ENCODE peak calls at places on chromosomes 2 and 18, in seven cellular contexts. I, Z, N, U, O, C and M are unnamed samples.
A peak's percentile ranks its signal among the peaks of the same experiment; 100 is the strongest.

GRCh38 chr2:218805627-218806026 is 23.7 kb downstream of the CYP27A1 start:
- DNase-seq in O (peak; percentile 24), I (no peak), U (no peak), N (no peak), C (no peak), Z (no peak), M (no peak)

GRCh38 chr2:20173496-20174402 is 51.2 kb downstream of the SDC1 start:
- DNase-seq in O (no peak), U (no peak), I (no peak), Z (no peak), C (peak; percentile 39), N (no peak), M (no peak)

GRCh38 chr2:149692837-149693518 is 105.4 kb upstream of the MMADHC start:
- DNase-seq in U (no peak), I (no peak), O (no peak), N (no peak), Z (no peak), C (no peak), M (no peak)

GRCh38 chr2:103009861-103010260 is 248.0 kb downstream of the TMEM182 start:
- DNase-seq in O (no peak), N (peak; percentile 64), Z (no peak), C (no peak), I (no peak), U (no peak), M (no peak)

GRCh38 chr2:146826388-146826787 is 1018.4 kb upstream of the ACVR2A start:
- DNase-seq in U (no peak), Z (no peak), N (no peak), C (no peak), I (no peak), O (no peak), M (no peak)

GRCh38 chr18:67509711-67510110 is 6.8 kb downstream of the DSEL start:
- DNase-seq in O (no peak), U (no peak), C (no peak), I (no peak), N (no peak), Z (no peak), M (no peak)

GRCh38 chr2:222751821-222752719 is 80.6 kb downstream of the MOGAT1 start:
- DNase-seq in U (no peak), O (no peak), Z (no peak), C (no peak), N (no peak), I (no peak), M (no peak)

GRCh38 chr2:28702415-28702859 is 49.2 kb upstream of the PPP1CB start:
- DNase-seq in N (no peak), U (no peak), Z (no peak), C (no peak), I (peak; percentile 18), O (no peak), M (no peak)

GRCh38 chr2:174121178-174121577 is 127.2 kb downstream of the OLA1 start:
- DNase-seq in N (no peak), U (no peak), I (no peak), C (no peak), O (no peak), Z (no peak), M (no peak)

GRCh38 chr2:118121101-118121500 is 32.8 kb downstream of the INSIG2 start:
- DNase-seq in O (peak; percentile 67), Z (no peak), U (no peak), I (no peak), N (no peak), C (no peak), M (no peak)

GRCh38 chr2:120887844-120888243 is 152.2 kb downstream of the GLI2 start:
- DNase-seq in C (no peak), N (no peak), U (peak; percentile 30), I (no peak), O (no peak), Z (no peak), M (no peak)

GRCh38 chr2:234772775-234773064 is 179.1 kb upstream of the SH3BP4 start:
- DNase-seq in N (no peak), U (no peak), Z (no peak), I (no peak), C (no peak), O (no peak), M (no peak)

GRCh38 chr2:233453111-233453915 is 99.0 kb downstream of the DGKD start:
- DNase-seq in N (no peak), I (no peak), C (peak; percentile 36), O (no peak), U (no peak), Z (peak; percentile 37), M (no peak)

GRCh38 chr2:227106845-227107759 is 56.9 kb downstream of the COL4A4 start:
- DNase-seq in C (no peak), I (peak; percentile 5), N (peak; percentile 55), Z (no peak), O (peak; percentile 81), U (peak; percentile 55), M (peak; percentile 15)

GRCh38 chr18:75248426-75249191 is 38.0 kb downstream of the TSHZ1 start:
- DNase-seq in O (no peak), I (no peak), Z (no peak), N (no peak), U (peak; percentile 86), C (no peak), M (no peak)

GRCh38 chr18:74524097-74524496 is 10.2 kb upstream of the CNDP1 start:
- DNase-seq in N (no peak), O (no peak), U (peak; percentile 34), C (no peak), I (peak; percentile 30), Z (peak; percentile 37), M (no peak)

GRCh38 chr2:149449017-149449416 is 118.6 kb downstream of the LYPD6 start:
- DNase-seq in C (no peak), N (no peak), U (no peak), I (no peak), O (no peak), Z (no peak), M (no peak)

GRCh38 chr2:173854840-173855239 is 110.3 kb downstream of the SP3 start:
- DNase-seq in U (no peak), I (no peak), O (peak; percentile 61), C (no peak), N (peak; percentile 36), Z (no peak), M (no peak)

GRCh38 chr18:6627621-6628020 is 101.9 kb upstream of the ARHGAP28 start:
- DNase-seq in Z (no peak), I (no peak), C (no peak), O (no peak), U (no peak), N (no peak), M (no peak)

GRCh38 chr2:46351388-46352141 is 54.4 kb downstream of the EPAS1 start:
- DNase-seq in I (no peak), O (no peak), N (no peak), Z (no peak), U (no peak), C (no peak), M (no peak)

GRCh38 chr2:216664593-216665034 is 30.7 kb downstream of the IGFBP5 start:
- DNase-seq in O (peak; percentile 49), I (no peak), C (no peak), U (no peak), N (peak; percentile 48), Z (no peak), M (no peak)

GRCh38 chr2:187552959-187553681 is 1.1 kb downstream of the TFPI start:
- DNase-seq in C (no peak), O (peak; percentile 76), N (peak; percentile 87), I (no peak), Z (no peak), U (no peak), M (no peak)

GRCh38 chr2:227267406-227268115 is 57.5 kb upstream of the MFF start:
- DNase-seq in C (no peak), Z (no peak), O (peak; percentile 68), U (no peak), N (no peak), I (peak; percentile 2), M (no peak)

GRCh38 chr2:179341152-179341866 is 76.7 kb upstream of the SESTD1 start:
- DNase-seq in O (no peak), C (no peak), I (no peak), Z (no peak), N (no peak), U (no peak), M (no peak)

GRCh38 chr2:30305235-30305634 is 73.9 kb downstream of the LBH start:
- DNase-seq in O (no peak), Z (no peak), U (no peak), I (no peak), C (no peak), N (peak; percentile 80), M (no peak)

GRCh38 chr2:134144651-134145050 is 109.2 kb upstream of the MGAT5 start:
- DNase-seq in N (no peak), C (no peak), U (no peak), I (no peak), O (no peak), Z (no peak), M (no peak)

GRCh38 chr2:172643142-172643541 is 87.3 kb downstream of the PDK1 start:
- DNase-seq in Z (no peak), O (peak; percentile 53), U (no peak), N (peak; percentile 92), I (no peak), C (no peak), M (no peak)

GRCh38 chr2:84654414-84654813 is 138.1 kb downstream of the DNAH6 start:
- DNase-seq in Z (no peak), U (no peak), N (no peak), O (no peak), I (no peak), C (no peak), M (no peak)

GRCh38 chr2:128277961-128278681 is 40.5 kb downstream of the HS6ST1 start:
- DNase-seq in N (no peak), I (no peak), O (no peak), Z (peak; percentile 62), C (peak; percentile 59), U (no peak), M (no peak)

GRCh38 chr2:47223980-47224379 is 68.9 kb upstream of the STPG4 start:
- DNase-seq in Z (no peak), N (no peak), U (no peak), I (no peak), C (no peak), O (no peak), M (no peak)

GRCh38 chr2:241658296-241658695 is 20.8 kb downstream of the ATG4B start:
- DNase-seq in I (no peak), Z (no peak), C (no peak), O (no peak), U (no peak), N (no peak), M (no peak)

GRCh38 chr2:26721267-26722032 is 28.9 kb downstream of the KCNK3 start:
- DNase-seq in N (no peak), O (no peak), U (no peak), C (no peak), Z (no peak), I (no peak), M (peak; percentile 73)

GRCh38 chr18:23384778-23385736 is 68.0 kb upstream of the RIOK3 start:
- DNase-seq in I (no peak), Z (no peak), C (no peak), U (no peak), N (no peak), O (no peak), M (no peak)

GRCh38 chr2:3959372-3959771 is 256.0 kb downstream of the DCDC2C start:
- DNase-seq in U (peak; percentile 66), N (peak; percentile 23), Z (no peak), C (no peak), I (no peak), O (peak; percentile 46), M (peak; percentile 44)

GRCh38 chr2:235544687-235544965 is 50.8 kb downstream of the AGAP1 start:
- DNase-seq in Z (no peak), N (peak; percentile 24), C (no peak), U (no peak), O (no peak), I (no peak), M (no peak)